ENCODE peak calls at places on chromosomes 11 and 22, in nine cellular contexts. One of them, this sample, is unnamed.

GRCh38 chr11:70620510-70621184 is 222.3 kb downstream of the CTTN start:
- DNase-seq in AG09319: no peak
- DNase-seq in nephron progenitor cell: no peak
- DNase-seq in CD8-positive, alpha-beta T cell: no peak
- DNase-seq in tibial nerve: no peak
- DNase-seq in LoVo: no peak
- DNase-seq in effector CD4-positive, alpha-beta T cell: no peak
- DNase-seq in lung: no peak
- DNase-seq in pancreas: no peak
- DNase-seq in this sample: no peak

GRCh38 chr11:12556788-12557384 is 117.3 kb upstream of the TEAD1 start:
- DNase-seq in AG09319: peak
- DNase-seq in nephron progenitor cell: no peak
- DNase-seq in CD8-positive, alpha-beta T cell: no peak
- DNase-seq in tibial nerve: peak
- DNase-seq in LoVo: peak
- DNase-seq in effector CD4-positive, alpha-beta T cell: no peak
- DNase-seq in lung: peak
- DNase-seq in pancreas: no peak
- DNase-seq in this sample: no peak

GRCh38 chr11:19039409-19039808 is 21.1 kb downstream of the MRGPRX2 start:
- DNase-seq in AG09319: no peak
- DNase-seq in nephron progenitor cell: no peak
- DNase-seq in CD8-positive, alpha-beta T cell: no peak
- DNase-seq in tibial nerve: no peak
- DNase-seq in LoVo: no peak
- DNase-seq in effector CD4-positive, alpha-beta T cell: no peak
- DNase-seq in lung: no peak
- DNase-seq in pancreas: no peak
- DNase-seq in this sample: no peak

GRCh38 chr22:42314709-42315391 is 44.4 kb upstream of the TCF20 start:
- DNase-seq in AG09319: no peak
- DNase-seq in nephron progenitor cell: no peak
- DNase-seq in CD8-positive, alpha-beta T cell: no peak
- DNase-seq in tibial nerve: no peak
- DNase-seq in LoVo: no peak
- DNase-seq in effector CD4-positive, alpha-beta T cell: no peak
- DNase-seq in lung: no peak
- DNase-seq in pancreas: no peak
- DNase-seq in this sample: no peak

GRCh38 chr22:31734512-31734911 is 15.4 kb downstream of the PRR14L start:
- DNase-seq in AG09319: no peak
- DNase-seq in nephron progenitor cell: no peak
- DNase-seq in CD8-positive, alpha-beta T cell: no peak
- DNase-seq in tibial nerve: no peak
- DNase-seq in LoVo: no peak
- DNase-seq in effector CD4-positive, alpha-beta T cell: no peak
- DNase-seq in lung: no peak
- DNase-seq in pancreas: no peak
- DNase-seq in this sample: peak

GRCh38 chr22:21725956-21726649 is 9.5 kb downstream of the YPEL1 start:
- DNase-seq in AG09319: no peak
- DNase-seq in nephron progenitor cell: no peak
- DNase-seq in CD8-positive, alpha-beta T cell: no peak
- DNase-seq in tibial nerve: no peak
- DNase-seq in LoVo: no peak
- DNase-seq in effector CD4-positive, alpha-beta T cell: no peak
- DNase-seq in lung: no peak
- DNase-seq in pancreas: no peak
- DNase-seq in this sample: no peak

GRCh38 chr11:88174627-88175003 is 628 bp downstream of the RAB38 start:
- DNase-seq in AG09319: peak
- DNase-seq in nephron progenitor cell: peak
- DNase-seq in CD8-positive, alpha-beta T cell: no peak
- DNase-seq in tibial nerve: peak
- DNase-seq in LoVo: no peak
- DNase-seq in effector CD4-positive, alpha-beta T cell: no peak
- DNase-seq in lung: peak
- DNase-seq in pancreas: peak
- DNase-seq in this sample: no peak

GRCh38 chr11:45982656-45983470 is 60.4 kb downstream of the LARGE2 start:
- DNase-seq in AG09319: peak
- DNase-seq in nephron progenitor cell: peak
- DNase-seq in CD8-positive, alpha-beta T cell: no peak
- DNase-seq in tibial nerve: no peak
- DNase-seq in LoVo: no peak
- DNase-seq in effector CD4-positive, alpha-beta T cell: no peak
- DNase-seq in lung: no peak
- DNase-seq in pancreas: no peak
- DNase-seq in this sample: no peak

GRCh38 chr11:11983427-11983826 is 25.0 kb downstream of the DKK3 start:
- DNase-seq in AG09319: no peak
- DNase-seq in nephron progenitor cell: no peak
- DNase-seq in CD8-positive, alpha-beta T cell: no peak
- DNase-seq in tibial nerve: no peak
- DNase-seq in LoVo: no peak
- DNase-seq in effector CD4-positive, alpha-beta T cell: no peak
- DNase-seq in lung: no peak
- DNase-seq in pancreas: no peak
- DNase-seq in this sample: no peak

GRCh38 chr22:35610741-35611140 is 6.4 kb downstream of the MB start:
- DNase-seq in AG09319: no peak
- DNase-seq in nephron progenitor cell: no peak
- DNase-seq in CD8-positive, alpha-beta T cell: no peak
- DNase-seq in tibial nerve: no peak
- DNase-seq in LoVo: no peak
- DNase-seq in effector CD4-positive, alpha-beta T cell: no peak
- DNase-seq in lung: no peak
- DNase-seq in pancreas: no peak
- DNase-seq in this sample: no peak

GRCh38 chr11:86741489-86742435 is 58.6 kb upstream of the PRSS23 start:
- DNase-seq in AG09319: no peak
- DNase-seq in nephron progenitor cell: no peak
- DNase-seq in CD8-positive, alpha-beta T cell: no peak
- DNase-seq in tibial nerve: no peak
- DNase-seq in LoVo: peak
- DNase-seq in effector CD4-positive, alpha-beta T cell: no peak
- DNase-seq in lung: no peak
- DNase-seq in pancreas: no peak
- DNase-seq in this sample: no peak

GRCh38 chr11:32829680-32830412 is at the start of gene PRRG4:
- DNase-seq in AG09319: no peak
- DNase-seq in nephron progenitor cell: peak
- DNase-seq in CD8-positive, alpha-beta T cell: no peak
- DNase-seq in tibial nerve: peak
- DNase-seq in LoVo: peak
- DNase-seq in effector CD4-positive, alpha-beta T cell: peak
- DNase-seq in lung: peak
- DNase-seq in pancreas: peak
- DNase-seq in this sample: no peak

GRCh38 chr22:44592466-44593180 is 94.6 kb upstream of the RTL6 start:
- DNase-seq in AG09319: no peak
- DNase-seq in nephron progenitor cell: no peak
- DNase-seq in CD8-positive, alpha-beta T cell: no peak
- DNase-seq in tibial nerve: no peak
- DNase-seq in LoVo: no peak
- DNase-seq in effector CD4-positive, alpha-beta T cell: no peak
- DNase-seq in lung: no peak
- DNase-seq in pancreas: no peak
- DNase-seq in this sample: no peak